ENCODE peak calls at places on chromosomes 12 and 14, in eight cellular contexts. D is breast epithelium; R is aorta; K is colonic mucosa; S is GM23248; Y is heart right ventricle; F is effector memory CD4-positive, alpha-beta T cell; V is adrenal gland. W is an unnamed sample. For H3K4me1, the result is how much of the 10 kb centered on the place peaks cover.

GRCh38 chr12:65609359-65609771 is 214.9 kb upstream of the HMGA2 start:
- DNase-seq in D (no peak), R (no peak), K (no peak), S (peak), Y (no peak), F (no peak), V (no peak), W (no peak)

GRCh38 chr12:74980510-74980909 is 229.1 kb downstream of the KCNC2 start:
- DNase-seq in D (no peak), R (no peak), K (no peak), S (peak), Y (no peak), F (no peak), V (no peak), W (no peak)

GRCh38 chr14:67622675-67623074 is 3.0 kb downstream of the ARG2 start:
- DNase-seq in D (no peak), R (peak), K (no peak), S (peak), Y (peak), F (no peak), V (peak), W (no peak)

GRCh38 chr14:78605065-78605762 is 435.0 kb downstream of the NRXN3 start:
- DNase-seq in D (no peak), R (no peak), K (no peak), S (peak), Y (no peak), F (no peak), V (no peak), W (no peak)

GRCh38 chr14:32559595-32559994 is 230.5 kb downstream of the AKAP6 start:
- DNase-seq in D (no peak), R (no peak), K (no peak), S (peak), Y (no peak), F (no peak), V (no peak), W (no peak)

GRCh38 chr14:30440986-30441385 is 118.0 kb upstream of the G2E3 start:
- DNase-seq in D (no peak), R (no peak), K (no peak), S (peak), Y (no peak), F (no peak), V (no peak), W (no peak)

GRCh38 chr12:104226672-104227071 is 11.1 kb downstream of the TXNRD1 start:
- DNase-seq in D (no peak), R (no peak), K (no peak), S (peak), Y (no peak), F (no peak), V (no peak), W (no peak)

GRCh38 chr14:68656452-68656851 is 136.4 kb downstream of the ZFP36L1 start:
- DNase-seq in D (peak), R (no peak), K (no peak), S (no peak), Y (no peak), F (no peak), V (no peak), W (no peak)

GRCh38 chr12:69151254-69151751 is 88.1 kb upstream of the CPSF6 start:
- DNase-seq in D (no peak), R (no peak), K (peak), S (no peak), Y (no peak), F (no peak), V (no peak), W (no peak)

GRCh38 chr14:28765169-28765906 is 1.2 kb upstream of the FOXG1 start:
- DNase-seq in D (no peak), R (no peak), K (no peak), S (peak), Y (no peak), F (no peak), V (no peak), W (no peak)

GRCh38 chr12:90126125-90126524 is 417.5 kb upstream of the ATP2B1 start:
- DNase-seq in D (no peak), R (no peak), K (no peak), S (no peak), Y (no peak), F (no peak), V (no peak), W (no peak)

GRCh38 chr14:30988509-30988908 is 36.9 kb upstream of the AP4S1 start:
- DNase-seq in D (no peak), R (no peak), K (no peak), S (peak), Y (no peak), F (no peak), V (no peak), W (no peak)

GRCh38 chr14:65303902-65304222 is 108.7 kb upstream of the FUT8 start:
- DNase-seq in D (no peak), R (no peak), K (no peak), S (no peak), Y (no peak), F (no peak), V (no peak), W (no peak)

GRCh38 chr14:65303185-65303901 is 109.2 kb upstream of the FUT8 start:
- DNase-seq in D (no peak), R (no peak), K (peak), S (peak), Y (no peak), F (no peak), V (no peak), W (no peak)

GRCh38 chr14:65299837-65300236 is 112.7 kb upstream of the FUT8 start:
- DNase-seq in D (no peak), R (no peak), K (peak), S (no peak), Y (no peak), F (no peak), V (no peak), W (no peak)

GRCh38 chr14:65302571-65303184 is 109.9 kb upstream of the FUT8 start:
- DNase-seq in D (no peak), R (no peak), K (peak), S (peak), Y (no peak), F (no peak), V (no peak), W (no peak)

DNA sequence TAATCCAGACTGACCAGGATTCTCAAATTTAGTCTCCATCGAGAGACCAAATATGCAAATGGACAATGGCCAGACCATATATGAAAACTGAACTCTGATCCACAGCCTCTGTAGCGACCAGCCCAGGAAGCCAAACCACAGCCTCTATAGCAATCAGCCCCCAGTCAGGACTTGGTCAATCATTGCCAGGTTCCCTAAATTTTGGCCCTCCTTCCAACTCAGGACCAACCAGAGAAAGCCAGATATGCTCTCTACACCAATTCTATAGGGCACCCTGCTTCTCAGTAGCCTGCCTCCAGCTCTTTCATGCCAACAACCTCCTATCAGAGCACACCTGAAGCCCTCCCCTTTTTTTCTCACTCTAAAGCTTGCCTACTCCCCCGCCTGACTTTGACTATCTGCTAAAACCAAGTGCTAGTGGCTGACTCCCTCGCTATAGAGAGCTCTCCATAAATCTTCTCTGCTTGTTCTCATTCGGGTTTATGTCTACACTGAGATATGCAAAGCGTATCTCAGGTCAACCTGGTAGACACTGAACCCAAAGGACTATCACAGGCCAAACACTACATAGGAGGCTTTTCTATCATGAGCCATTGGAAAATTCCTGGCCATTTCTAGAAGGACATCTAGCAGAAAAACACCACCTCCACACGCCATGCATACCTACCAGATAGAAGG is 110.5 kb upstream of the FUT8 start:
- DNase-seq in D (no peak), R (no peak), K (peak), S (no peak), Y (no peak), F (no peak), V (no peak), W (no peak)
- H3K4me3 ChIP-seq in D (no peak), R (no peak), K (no peak), S (no peak), Y (no peak), F (no peak), V (no peak), W (no peak)

DNA sequence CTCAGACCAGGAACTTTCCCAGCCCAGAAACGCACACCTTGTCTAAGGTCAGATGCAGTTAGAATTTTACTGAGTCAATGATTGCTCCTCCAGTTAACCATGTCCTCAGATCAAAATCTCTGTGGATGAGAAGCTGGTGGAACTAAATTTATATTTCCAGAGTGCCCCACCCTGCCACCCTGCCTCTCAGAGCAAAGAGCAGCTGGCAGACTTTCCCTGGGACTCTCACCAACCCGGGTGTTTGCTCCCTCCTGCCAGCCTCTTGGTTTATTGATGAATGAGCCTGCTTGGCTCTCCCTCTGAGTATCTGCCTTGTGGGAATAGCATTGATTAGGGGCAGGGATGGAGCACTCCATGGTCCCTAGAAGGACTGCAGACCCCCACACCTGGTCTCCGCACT is 5.9 kb upstream of the KRT1 start:
- DNase-seq in D (no peak), R (no peak), K (peak), S (no peak), Y (no peak), F (no peak), V (no peak), W (no peak)
- H3K4me1 ChIP-seq in D (under half), R (under half), K (under half), S (under half), Y (under half), F (under half), V (under half), W (under half)

GRCh38 chr14:101184104-101184455 is 280.6 kb upstream of the RTL1 start:
- DNase-seq in D (peak), R (no peak), K (no peak), S (no peak), Y (no peak), F (no peak), V (no peak), W (no peak)
- H3K4me3 ChIP-seq in D (no peak), R (no peak), K (no peak), S (no peak), Y (no peak), F (no peak), V (no peak), W (no peak)

GRCh38 chr14:72614891-72615410 is 278.9 kb downstream of the DPF3 start:
- DNase-seq in D (no peak), R (no peak), K (peak), S (no peak), Y (no peak), F (no peak), V (no peak), W (no peak)
- H3K4me1 ChIP-seq in D (under half), R (under half), K (under half), S (under half), Y (half or more), F (under half), V (under half), W (under half)

GRCh38 chr14:59267046-59267445 is 78.6 kb downstream of the DAAM1 start:
- DNase-seq in D (no peak), R (no peak), K (no peak), S (no peak), Y (no peak), F (no peak), V (no peak), W (no peak)

GRCh38 chr14:59262717-59263469 is 74.4 kb downstream of the DAAM1 start:
- DNase-seq in D (no peak), R (no peak), K (peak), S (no peak), Y (no peak), F (no peak), V (peak), W (no peak)

GRCh38 chr14:59268011-59268410 is 79.5 kb downstream of the DAAM1 start:
- DNase-seq in D (no peak), R (no peak), K (no peak), S (no peak), Y (no peak), F (no peak), V (no peak), W (peak)

GRCh38 chr14:59268858-59269257 is 80.4 kb downstream of the DAAM1 start:
- DNase-seq in D (no peak), R (no peak), K (no peak), S (no peak), Y (no peak), F (no peak), V (no peak), W (no peak)

DNA sequence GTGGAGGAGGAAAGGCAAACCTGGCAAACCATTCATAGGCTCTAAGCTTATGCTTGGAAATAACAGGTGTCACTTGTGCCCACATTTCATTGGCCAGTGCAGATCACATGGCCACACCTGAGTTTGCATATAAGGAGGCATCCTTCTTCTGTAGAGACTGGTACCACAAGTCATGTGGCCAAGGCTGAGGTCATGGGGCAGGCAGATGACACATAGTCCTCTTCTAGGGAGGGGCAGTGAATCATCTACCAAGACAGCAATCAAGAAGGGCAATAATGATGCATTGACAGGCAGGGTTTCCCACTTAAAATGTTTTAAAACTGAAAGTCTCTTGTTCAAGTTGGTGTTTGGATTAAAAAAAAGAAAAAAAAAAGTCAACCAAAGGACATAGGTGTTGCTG is 77.3 kb downstream of the DAAM1 start:
- DNase-seq in D (no peak), R (no peak), K (no peak), S (peak), Y (no peak), F (no peak), V (no peak), W (no peak)
- H3K4me3 ChIP-seq in D (no peak), R (no peak), K (no peak), S (no peak), Y (no peak), F (no peak), V (no peak), W (no peak)

GRCh38 chr14:92959189-92959531 is 36.2 kb downstream of the CHGA start:
- DNase-seq in D (no peak), R (peak), K (no peak), S (no peak), Y (no peak), F (no peak), V (no peak), W (no peak)

GRCh38 chr14:92960706-92961566 is 38.0 kb downstream of the CHGA start:
- DNase-seq in D (no peak), R (peak), K (no peak), S (peak), Y (no peak), F (no peak), V (no peak), W (no peak)

GRCh38 chr14:92958373-92959188 is 35.6 kb downstream of the CHGA start:
- DNase-seq in D (no peak), R (peak), K (no peak), S (no peak), Y (no peak), F (no peak), V (no peak), W (no peak)

GRCh38 chr14:92961567-92961855 is 38.6 kb downstream of the CHGA start:
- DNase-seq in D (no peak), R (peak), K (no peak), S (no peak), Y (no peak), F (no peak), V (no peak), W (no peak)

GRCh38 chr14:92959761-92960680 is 37.1 kb downstream of the CHGA start:
- DNase-seq in D (no peak), R (peak), K (no peak), S (no peak), Y (no peak), F (no peak), V (no peak), W (no peak)
- H3K4me1 ChIP-seq in D (under half), R (under half), K (under half), S (under half), Y (under half), F (under half), V (under half), W (under half)